ENCODE peak calls at places on chromosomes 16 and 17, in ten cellular contexts. One of them, this sample, is unnamed.

GRCh38 chr17:8884336-8884990 is 17.0 kb upstream of the PIK3R6 start:
- DNase-seq in nephron progenitor cell: no peak
- DNase-seq in fibroblast of mammary gland: no peak
- DNase-seq in IMR-90: no peak
- DNase-seq in Peyer's patch: no peak
- DNase-seq in MM.1S: no peak
- DNase-seq in kidney: no peak
- DNase-seq in endothelial cell: no peak
- DNase-seq in mammary epithelial cell: no peak
- DNase-seq in glutamatergic neuron: no peak
- DNase-seq in this sample: no peak

GRCh38 chr17:12665263-12666210 is at the start of gene MYOCD:
- DNase-seq in nephron progenitor cell: peak
- DNase-seq in fibroblast of mammary gland: no peak
- DNase-seq in IMR-90: peak
- DNase-seq in Peyer's patch: no peak
- DNase-seq in MM.1S: no peak
- DNase-seq in kidney: peak
- DNase-seq in endothelial cell: peak
- DNase-seq in mammary epithelial cell: no peak
- DNase-seq in glutamatergic neuron: peak
- DNase-seq in this sample: peak

GRCh38 chr17:50269477-50270429 is 4.5 kb upstream of the TMEM92 start:
- DNase-seq in nephron progenitor cell: peak
- DNase-seq in fibroblast of mammary gland: peak
- DNase-seq in IMR-90: peak
- DNase-seq in Peyer's patch: peak
- DNase-seq in MM.1S: peak
- DNase-seq in kidney: peak
- DNase-seq in endothelial cell: peak
- DNase-seq in mammary epithelial cell: peak
- DNase-seq in glutamatergic neuron: peak
- DNase-seq in this sample: peak

GRCh38 chr17:78957076-78957475 is 22.6 kb downstream of the LGALS3BP start:
- DNase-seq in nephron progenitor cell: no peak
- DNase-seq in fibroblast of mammary gland: peak
- DNase-seq in IMR-90: peak
- DNase-seq in Peyer's patch: no peak
- DNase-seq in MM.1S: no peak
- DNase-seq in kidney: no peak
- DNase-seq in endothelial cell: no peak
- DNase-seq in mammary epithelial cell: no peak
- DNase-seq in glutamatergic neuron: no peak
- DNase-seq in this sample: no peak

GRCh38 chr16:67277294-67277998 is 1.9 kb upstream of the PLEKHG4 start:
- DNase-seq in nephron progenitor cell: no peak
- DNase-seq in fibroblast of mammary gland: peak
- DNase-seq in IMR-90: peak
- DNase-seq in Peyer's patch: no peak
- DNase-seq in MM.1S: no peak
- DNase-seq in kidney: peak
- DNase-seq in endothelial cell: no peak
- DNase-seq in mammary epithelial cell: peak
- DNase-seq in glutamatergic neuron: no peak
- DNase-seq in this sample: no peak

GRCh38 chr16:55572439-55572838 is 6.0 kb downstream of the CAPNS2 start:
- DNase-seq in nephron progenitor cell: no peak
- DNase-seq in fibroblast of mammary gland: peak
- DNase-seq in IMR-90: no peak
- DNase-seq in Peyer's patch: no peak
- DNase-seq in MM.1S: no peak
- DNase-seq in kidney: no peak
- DNase-seq in endothelial cell: no peak
- DNase-seq in mammary epithelial cell: no peak
- DNase-seq in glutamatergic neuron: no peak
- DNase-seq in this sample: no peak

GRCh38 chr16:24689128-24689527 is 40.3 kb upstream of the TNRC6A start:
- DNase-seq in nephron progenitor cell: peak
- DNase-seq in fibroblast of mammary gland: peak
- DNase-seq in IMR-90: peak
- DNase-seq in Peyer's patch: no peak
- DNase-seq in MM.1S: no peak
- DNase-seq in kidney: no peak
- DNase-seq in endothelial cell: peak
- DNase-seq in mammary epithelial cell: no peak
- DNase-seq in glutamatergic neuron: peak
- DNase-seq in this sample: no peak

GRCh38 chr17:80906364-80907259 is 85.0 kb upstream of the CHMP6 start:
- DNase-seq in nephron progenitor cell: no peak
- DNase-seq in fibroblast of mammary gland: no peak
- DNase-seq in IMR-90: no peak
- DNase-seq in Peyer's patch: no peak
- DNase-seq in MM.1S: no peak
- DNase-seq in kidney: peak
- DNase-seq in endothelial cell: no peak
- DNase-seq in mammary epithelial cell: no peak
- DNase-seq in glutamatergic neuron: no peak
- DNase-seq in this sample: no peak

GRCh38 chr16:2692251-2692947 is 10.1 kb downstream of the KCTD5 start:
- DNase-seq in nephron progenitor cell: no peak
- DNase-seq in fibroblast of mammary gland: no peak
- DNase-seq in IMR-90: peak
- DNase-seq in Peyer's patch: no peak
- DNase-seq in MM.1S: no peak
- DNase-seq in kidney: peak
- DNase-seq in endothelial cell: no peak
- DNase-seq in mammary epithelial cell: no peak
- DNase-seq in glutamatergic neuron: no peak
- DNase-seq in this sample: no peak

GRCh38 chr16:56193951-56194726 is 2.9 kb downstream of the GNAO1 start:
- DNase-seq in nephron progenitor cell: peak
- DNase-seq in fibroblast of mammary gland: peak
- DNase-seq in IMR-90: peak
- DNase-seq in Peyer's patch: peak
- DNase-seq in MM.1S: no peak
- DNase-seq in kidney: peak
- DNase-seq in endothelial cell: peak
- DNase-seq in mammary epithelial cell: peak
- DNase-seq in glutamatergic neuron: peak
- DNase-seq in this sample: peak

GRCh38 chr17:2369551-2370210 is 31.2 kb downstream of the MNT start:
- DNase-seq in nephron progenitor cell: peak
- DNase-seq in fibroblast of mammary gland: no peak
- DNase-seq in IMR-90: no peak
- DNase-seq in Peyer's patch: no peak
- DNase-seq in MM.1S: no peak
- DNase-seq in kidney: peak
- DNase-seq in endothelial cell: peak
- DNase-seq in mammary epithelial cell: no peak
- DNase-seq in glutamatergic neuron: peak
- DNase-seq in this sample: no peak

GRCh38 chr16:76729525-76729924 is 452.3 kb downstream of the CNTNAP4 start:
- DNase-seq in nephron progenitor cell: no peak
- DNase-seq in fibroblast of mammary gland: peak
- DNase-seq in IMR-90: no peak
- DNase-seq in Peyer's patch: no peak
- DNase-seq in MM.1S: no peak
- DNase-seq in kidney: no peak
- DNase-seq in endothelial cell: no peak
- DNase-seq in mammary epithelial cell: peak
- DNase-seq in glutamatergic neuron: no peak
- DNase-seq in this sample: no peak

DNA sequence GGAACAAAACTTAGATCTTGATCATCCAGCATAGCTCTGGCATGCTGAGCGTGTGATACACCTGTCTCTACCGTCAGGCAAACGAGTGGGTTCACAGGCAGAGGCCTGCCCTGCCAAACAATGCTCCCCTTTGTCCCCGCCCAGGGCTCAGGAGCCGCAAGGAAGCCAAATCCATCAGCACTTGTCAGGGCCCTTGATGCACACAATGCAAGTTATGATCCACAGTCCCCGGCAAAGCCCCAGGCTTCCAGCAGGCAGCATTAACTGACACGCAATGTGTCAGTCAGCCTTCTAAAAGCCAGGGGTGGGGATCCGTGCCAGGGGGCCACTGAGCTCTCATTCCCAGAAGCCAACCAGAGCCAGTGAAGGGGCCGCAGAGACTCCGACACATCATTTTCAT is 460.9 kb downstream of the SLC39A11 start:
- DNase-seq in nephron progenitor cell: no peak
- DNase-seq in fibroblast of mammary gland: no peak
- DNase-seq in IMR-90: no peak
- DNase-seq in Peyer's patch: no peak
- DNase-seq in MM.1S: no peak
- DNase-seq in kidney: no peak
- DNase-seq in endothelial cell: no peak
- DNase-seq in mammary epithelial cell: peak
- DNase-seq in glutamatergic neuron: no peak
- DNase-seq in this sample: no peak
- TF ChIP-seq CTCF in nephron progenitor cell: no peak
- TF ChIP-seq CTCF in fibroblast of mammary gland: no peak
- TF ChIP-seq CTCF in IMR-90: no peak
- TF ChIP-seq CTCF in Peyer's patch: no peak
- TF ChIP-seq CTCF in MM.1S: no peak
- TF ChIP-seq CTCF in kidney: no peak
- TF ChIP-seq CTCF in endothelial cell: no peak
- TF ChIP-seq CTCF in mammary epithelial cell: no peak
- TF ChIP-seq CTCF in glutamatergic neuron: no peak
- TF ChIP-seq CTCF in this sample: no peak

DNA sequence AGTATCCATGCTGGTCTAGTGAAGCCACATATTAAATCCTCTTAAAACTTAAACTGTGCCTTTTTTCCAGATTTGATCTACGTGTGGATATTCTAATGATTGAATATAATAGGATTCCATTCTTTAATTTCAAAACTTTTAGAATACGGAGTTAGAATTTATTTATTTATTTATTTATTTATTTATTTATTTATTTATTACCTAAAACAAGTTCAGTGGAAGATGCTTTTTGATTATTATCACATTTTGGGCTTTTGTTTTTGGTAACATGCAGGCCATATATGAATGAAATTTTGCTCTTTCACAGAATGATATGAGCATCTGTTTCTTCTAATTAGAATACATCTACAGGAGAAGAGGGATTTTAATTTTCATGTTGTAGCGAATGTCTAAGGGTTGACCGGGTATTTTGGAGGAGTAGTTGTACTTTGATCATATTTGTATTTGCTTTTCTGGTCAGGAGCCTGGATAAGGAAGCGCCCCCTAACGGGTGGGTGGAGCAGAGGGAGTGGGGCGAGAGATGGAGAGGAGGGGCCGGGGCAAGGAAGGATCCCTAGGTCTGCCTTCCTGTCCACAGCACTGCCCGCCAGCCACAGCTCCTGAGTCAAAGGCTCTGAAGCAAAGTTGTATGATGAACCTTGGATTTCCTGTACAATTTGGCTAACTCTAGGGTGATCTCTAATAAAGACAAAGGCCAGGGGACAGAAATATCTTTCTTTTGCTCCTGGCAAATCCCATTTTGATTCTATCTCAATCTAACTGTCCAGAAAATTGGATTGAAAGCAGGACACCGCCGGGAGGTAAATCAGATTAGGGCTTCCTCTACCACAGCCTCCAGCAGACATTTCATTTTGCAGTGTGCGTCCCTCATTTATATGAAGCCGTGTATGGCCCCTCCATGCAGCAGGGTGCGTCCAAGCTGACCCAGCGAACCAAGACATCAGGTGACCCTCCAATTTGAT is 149.1 kb downstream of the PRKCA start:
- DNase-seq in nephron progenitor cell: peak
- DNase-seq in fibroblast of mammary gland: no peak
- DNase-seq in IMR-90: no peak
- DNase-seq in Peyer's patch: no peak
- DNase-seq in MM.1S: no peak
- DNase-seq in kidney: no peak
- DNase-seq in endothelial cell: peak
- DNase-seq in mammary epithelial cell: no peak
- DNase-seq in glutamatergic neuron: peak
- DNase-seq in this sample: no peak
- TF ChIP-seq CTCF in nephron progenitor cell: no peak
- TF ChIP-seq CTCF in fibroblast of mammary gland: no peak
- TF ChIP-seq CTCF in IMR-90: peak
- TF ChIP-seq CTCF in Peyer's patch: peak
- TF ChIP-seq CTCF in MM.1S: no peak
- TF ChIP-seq CTCF in kidney: peak
- TF ChIP-seq CTCF in endothelial cell: peak
- TF ChIP-seq CTCF in mammary epithelial cell: no peak
- TF ChIP-seq CTCF in glutamatergic neuron: no peak
- TF ChIP-seq CTCF in this sample: no peak

GRCh38 chr16:50354629-50355456 is 13.9 kb downstream of the BRD7 start:
- DNase-seq in nephron progenitor cell: no peak
- DNase-seq in fibroblast of mammary gland: peak
- DNase-seq in IMR-90: no peak
- DNase-seq in Peyer's patch: no peak
- DNase-seq in MM.1S: peak
- DNase-seq in kidney: no peak
- DNase-seq in endothelial cell: no peak
- DNase-seq in mammary epithelial cell: no peak
- DNase-seq in glutamatergic neuron: no peak
- DNase-seq in this sample: no peak
- TF ChIP-seq CTCF in nephron progenitor cell: peak
- TF ChIP-seq CTCF in fibroblast of mammary gland: peak
- TF ChIP-seq CTCF in IMR-90: peak
- TF ChIP-seq CTCF in Peyer's patch: peak
- TF ChIP-seq CTCF in MM.1S: peak
- TF ChIP-seq CTCF in kidney: peak
- TF ChIP-seq CTCF in endothelial cell: peak
- TF ChIP-seq CTCF in mammary epithelial cell: peak
- TF ChIP-seq CTCF in glutamatergic neuron: peak
- TF ChIP-seq CTCF in this sample: peak

GRCh38 chr16:81497690-81498089 is 53.1 kb downstream of the CMIP start:
- DNase-seq in nephron progenitor cell: no peak
- DNase-seq in fibroblast of mammary gland: no peak
- DNase-seq in IMR-90: no peak
- DNase-seq in Peyer's patch: no peak
- DNase-seq in MM.1S: no peak
- DNase-seq in kidney: peak
- DNase-seq in endothelial cell: no peak
- DNase-seq in mammary epithelial cell: no peak
- DNase-seq in glutamatergic neuron: no peak
- DNase-seq in this sample: no peak
- TF ChIP-seq CTCF in nephron progenitor cell: no peak
- TF ChIP-seq CTCF in fibroblast of mammary gland: no peak
- TF ChIP-seq CTCF in IMR-90: no peak
- TF ChIP-seq CTCF in Peyer's patch: peak
- TF ChIP-seq CTCF in MM.1S: no peak
- TF ChIP-seq CTCF in kidney: no peak
- TF ChIP-seq CTCF in endothelial cell: no peak
- TF ChIP-seq CTCF in mammary epithelial cell: peak
- TF ChIP-seq CTCF in glutamatergic neuron: no peak
- TF ChIP-seq CTCF in this sample: no peak

DNA sequence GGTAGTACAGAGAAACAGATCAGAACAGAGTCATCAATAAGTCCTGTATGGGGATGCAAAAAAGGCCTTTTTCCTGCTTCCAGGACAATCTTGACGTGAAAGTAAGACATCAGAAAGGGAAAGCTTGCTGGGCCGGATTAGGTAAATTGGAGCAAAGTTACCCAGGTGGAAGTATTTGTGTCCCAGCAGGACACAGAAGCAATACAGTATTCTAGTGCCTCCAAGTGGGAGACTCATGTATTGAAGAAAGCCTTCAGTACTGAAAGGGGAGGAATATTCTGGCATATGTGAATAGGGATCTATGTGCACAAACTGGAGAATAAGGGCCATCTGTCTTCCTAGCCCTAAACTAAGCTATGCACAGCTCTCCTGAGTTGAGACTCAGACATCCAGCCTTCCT is 327.2 kb upstream of the CDH8 start:
- DNase-seq in nephron progenitor cell: no peak
- DNase-seq in fibroblast of mammary gland: no peak
- DNase-seq in IMR-90: no peak
- DNase-seq in Peyer's patch: no peak
- DNase-seq in MM.1S: no peak
- DNase-seq in kidney: no peak
- DNase-seq in endothelial cell: no peak
- DNase-seq in mammary epithelial cell: no peak
- DNase-seq in glutamatergic neuron: no peak
- DNase-seq in this sample: no peak
- TF ChIP-seq CTCF in nephron progenitor cell: peak
- TF ChIP-seq CTCF in fibroblast of mammary gland: no peak
- TF ChIP-seq CTCF in IMR-90: no peak
- TF ChIP-seq CTCF in Peyer's patch: no peak
- TF ChIP-seq CTCF in MM.1S: no peak
- TF ChIP-seq CTCF in kidney: no peak
- TF ChIP-seq CTCF in endothelial cell: no peak
- TF ChIP-seq CTCF in mammary epithelial cell: no peak
- TF ChIP-seq CTCF in glutamatergic neuron: peak
- TF ChIP-seq CTCF in this sample: no peak